ENCODE peak calls at places on chromosome 1, in seven cellular contexts. F is foreskin fibroblast, L is coronary artery, H is brain microvascular endothelial cell, I is AG04449, M is GM20000, J is fibroblast of pulmonary artery. E is an unnamed sample.

GRCh38 chr1:10812387-10812915 is 16.0 kb upstream of the CASZ1 start:
- DNase-seq in F (no peak), L (no peak), H (no peak), I (no peak), M (no peak), J (no peak), E (no peak)

GRCh38 chr1:211217392-211217791 is 41.8 kb upstream of the RCOR3 start:
- DNase-seq in F (no peak), L (no peak), H (no peak), I (no peak), M (no peak), J (no peak), E (no peak)

GRCh38 chr1:211885746-211886522 is 55.4 kb upstream of the LPGAT1 start:
- DNase-seq in F (no peak), L (no peak), H (peak; percentile 3), I (no peak), M (no peak), J (peak; percentile 10), E (no peak)

GRCh38 chr1:15417365-15417934 is 7.8 kb downstream of the EFHD2 start:
- DNase-seq in F (no peak), L (no peak), H (peak; percentile 62), I (no peak), M (no peak), J (peak; percentile 35), E (peak; percentile 60)

GRCh38 chr1:91830242-91831131 is 55.5 kb downstream of the TGFBR3 start:
- DNase-seq in F (peak; percentile 86), L (peak; percentile 85), H (peak; percentile 82), I (peak; percentile 49), M (no peak), J (peak; percentile 90), E (no peak)

GRCh38 chr1:231628207-231628876 is 1.8 kb downstream of the DISC1 start:
- DNase-seq in F (no peak), L (no peak), H (no peak), I (no peak), M (peak; percentile 17), J (no peak), E (no peak)

GRCh38 chr1:44049839-44050238 is 18.6 kb upstream of the SLC6A9 start:
- DNase-seq in F (peak; percentile 86), L (no peak), H (peak; percentile 85), I (peak; percentile 91), M (no peak), J (peak; percentile 90), E (no peak)

GRCh38 chr1:183622013-183622412 is 13.6 kb downstream of the ARPC5 start:
- DNase-seq in F (no peak), L (no peak), H (no peak), I (no peak), M (no peak), J (no peak), E (no peak)

GRCh38 chr1:181284978-181285377 is 196.5 kb downstream of the IER5 start:
- DNase-seq in F (no peak), L (no peak), H (no peak), I (no peak), M (no peak), J (no peak), E (no peak)

GRCh38 chr1:239718997-239719628 is 332.7 kb downstream of the CHRM3 start:
- DNase-seq in F (no peak), L (no peak), H (no peak), I (no peak), M (no peak), J (no peak), E (no peak)

GRCh38 chr1:109932679-109933078 is 22.0 kb downstream of the CSF1 start:
- DNase-seq in F (no peak), L (no peak), H (no peak), I (no peak), M (peak; percentile 4), J (no peak), E (no peak)

GRCh38 chr1:109932232-109932631 is 21.6 kb downstream of the CSF1 start:
- DNase-seq in F (no peak), L (no peak), H (no peak), I (no peak), M (no peak), J (no peak), E (no peak)

GRCh38 chr1:109935451-109935900 is 24.8 kb downstream of the CSF1 start:
- DNase-seq in F (no peak), L (no peak), H (no peak), I (no peak), M (no peak), J (no peak), E (no peak)

GRCh38 chr1:109931189-109931672 is 20.6 kb downstream of the CSF1 start:
- DNase-seq in F (peak; percentile 83), L (peak; percentile 93), H (peak; percentile 77), I (no peak), M (no peak), J (peak; percentile 88), E (no peak)

DNA sequence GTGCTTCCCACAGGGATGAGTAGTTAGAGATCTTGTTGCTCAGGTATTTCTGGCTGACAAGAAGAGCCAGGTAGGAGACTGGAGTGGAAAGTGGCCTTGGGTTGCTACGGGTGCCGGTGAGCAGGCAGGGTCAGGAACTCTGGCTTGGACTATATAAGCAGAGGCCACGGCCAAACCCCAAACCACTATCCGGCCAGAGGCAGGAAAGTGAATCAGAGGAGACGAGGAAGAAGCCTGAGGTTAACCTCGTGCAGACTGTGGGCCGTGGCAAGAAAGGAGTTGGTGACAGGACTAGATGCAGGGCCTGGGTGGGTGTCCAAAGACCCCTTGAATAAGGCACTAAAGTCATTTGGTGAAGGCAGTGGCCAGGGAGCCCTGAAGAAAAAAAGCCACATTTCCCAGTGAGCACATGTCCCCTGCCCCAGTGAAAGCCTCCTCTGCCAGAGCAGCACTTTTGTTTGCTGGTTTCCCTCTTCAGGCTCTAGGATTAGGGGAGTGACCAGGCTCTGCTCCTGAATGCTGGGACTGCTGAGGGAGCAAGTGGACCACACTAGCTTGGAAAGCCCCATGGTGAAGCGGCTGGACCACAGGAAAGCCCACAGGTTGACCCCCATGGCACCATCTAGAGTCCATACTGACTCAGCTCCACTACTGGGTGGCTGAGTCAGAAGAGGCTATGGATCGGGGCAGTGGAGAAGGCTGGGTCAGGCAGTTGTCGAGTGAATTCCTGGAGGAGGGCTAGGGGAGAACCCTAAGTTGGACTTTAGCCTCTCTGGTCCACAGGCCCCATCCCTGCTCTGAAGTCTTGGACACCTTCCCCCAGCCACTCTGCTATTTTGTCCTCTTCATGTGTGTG is 23.4 kb downstream of the CSF1 start:
- DNase-seq in F (peak; percentile 83), L (no peak), H (peak; percentile 82), I (no peak), M (peak; percentile 6), J (peak; percentile 55), E (peak; percentile 19)
- TF ChIP-seq CTCF in F (no peak), L (no peak), H (peak; percentile 29), I (no peak), M (no peak), J (no peak), E (no peak)

DNA sequence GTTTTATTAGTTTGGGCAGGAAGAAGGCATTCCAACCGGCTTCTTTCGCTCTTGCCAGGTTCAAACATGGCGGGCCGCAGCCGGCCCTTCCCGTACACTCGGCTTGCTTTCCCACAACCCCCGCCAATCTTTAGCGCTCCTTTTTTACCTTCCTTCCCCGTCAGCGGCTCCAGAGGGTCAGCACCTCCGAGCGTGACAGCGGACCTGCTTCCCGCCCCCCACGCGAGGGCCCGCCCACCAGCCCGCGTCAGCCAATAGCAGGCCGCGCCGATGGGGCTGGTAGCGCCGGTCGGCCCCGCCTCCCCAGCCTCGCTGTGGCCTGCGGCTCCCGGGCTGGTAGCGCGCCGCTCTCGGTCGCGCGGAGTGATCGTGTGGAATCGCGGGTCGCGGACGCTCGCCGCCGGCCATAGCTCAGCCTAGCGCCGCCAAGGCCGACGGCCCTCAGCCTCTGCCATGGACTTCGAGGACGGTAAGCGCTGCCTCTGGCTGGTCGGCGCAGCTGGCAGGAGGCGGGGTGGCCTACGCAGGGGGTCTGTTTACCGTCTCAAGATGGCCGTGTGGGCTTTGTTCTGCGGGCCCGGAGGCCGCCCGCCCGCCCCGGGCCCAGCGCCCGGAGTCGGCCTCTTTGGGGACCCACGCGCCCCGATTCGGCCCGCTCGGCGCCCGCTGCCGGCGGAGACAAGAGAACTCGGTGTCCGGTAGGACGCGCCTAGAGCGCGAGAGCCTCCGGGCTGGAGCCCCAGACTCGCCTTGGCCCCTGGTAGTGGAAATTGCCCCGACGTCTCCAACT is at the start of gene ZNF326:
- DNase-seq in F (peak; percentile 96), L (peak; percentile 97), H (peak; percentile 96), I (peak; percentile 84), M (peak; percentile 100), J (peak; percentile 98), E (peak; percentile 100)
- TF ChIP-seq CTCF in F (no peak), L (no peak), H (no peak), I (peak; percentile 1), M (no peak), J (no peak), E (peak; percentile 13)

DNA sequence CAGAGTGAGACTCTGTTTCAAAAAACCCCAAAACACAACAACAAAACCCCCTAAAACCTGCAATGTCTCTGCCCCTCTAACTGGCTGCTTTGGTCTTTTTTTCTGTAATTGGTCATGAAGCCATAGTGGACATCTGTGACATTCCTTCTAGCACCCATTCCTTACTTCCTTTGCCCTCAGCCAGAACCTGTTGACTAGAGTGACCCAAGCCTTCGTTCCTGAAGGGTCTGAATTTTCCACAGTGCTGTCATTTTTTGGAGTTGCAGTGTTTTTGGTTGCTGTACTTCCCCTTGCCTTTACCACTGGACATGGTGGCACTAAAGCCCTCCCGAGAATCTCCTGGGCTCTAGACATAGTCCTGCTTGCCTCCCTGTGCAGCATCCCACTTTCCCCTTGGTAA is 48.5 kb upstream of the LIN9 start:
- DNase-seq in F (no peak), L (no peak), H (no peak), I (no peak), M (no peak), J (no peak), E (no peak)
- TF ChIP-seq CTCF in F (no peak), L (no peak), H (no peak), I (no peak), M (no peak), J (no peak), E (no peak)

GRCh38 chr1:201119826-201120225 is 7.2 kb downstream of the ASCL5 start:
- DNase-seq in F (no peak), L (no peak), H (no peak), I (no peak), M (no peak), J (peak; percentile 17), E (no peak)

GRCh38 chr1:201122321-201123017 is 4.5 kb downstream of the ASCL5 start:
- DNase-seq in F (no peak), L (no peak), H (no peak), I (no peak), M (no peak), J (no peak), E (no peak)

GRCh38 chr1:201116091-201116490 is 3.9 kb upstream of the CACNA1S start:
- DNase-seq in F (no peak), L (no peak), H (no peak), I (no peak), M (no peak), J (no peak), E (no peak)

GRCh38 chr1:201115390-201115937 is 3.2 kb upstream of the CACNA1S start:
- DNase-seq in F (no peak), L (no peak), H (no peak), I (no peak), M (no peak), J (no peak), E (no peak)

DNA sequence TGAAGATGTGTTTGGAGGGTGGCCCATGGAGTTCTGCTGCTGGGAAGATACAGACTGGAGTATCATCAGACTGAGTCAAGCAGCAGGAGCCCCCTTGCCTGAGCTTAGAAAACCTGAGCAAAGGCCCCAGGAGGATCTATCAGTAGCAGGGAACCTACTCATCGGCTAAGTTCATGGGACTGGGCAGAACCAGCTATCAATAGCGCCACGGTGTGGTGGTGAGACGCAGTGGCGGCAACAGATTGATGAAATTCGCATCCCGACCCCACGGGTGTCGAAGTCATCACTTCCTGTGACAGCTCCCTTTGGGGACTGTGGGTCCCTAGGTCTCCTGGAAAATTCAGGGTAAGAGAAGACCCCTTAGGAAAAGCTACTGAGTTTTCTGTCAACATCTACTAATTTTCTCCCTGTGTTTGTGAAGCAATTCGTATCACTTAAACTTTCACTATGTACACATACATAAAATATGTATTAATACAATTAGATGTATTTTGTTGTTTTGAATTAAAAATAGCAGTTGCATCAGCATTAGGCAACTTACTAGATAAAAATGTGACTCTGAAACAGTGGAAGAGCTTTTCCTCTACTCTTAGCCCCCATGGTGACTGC is 7.1 kb upstream of the CACNA1S start:
- DNase-seq in F (no peak), L (no peak), H (peak; percentile 47), I (no peak), M (peak; percentile 66), J (peak; percentile 48), E (peak; percentile 68)
- TF ChIP-seq CTCF in F (peak; percentile 44), L (no peak), H (peak; percentile 91), I (peak; percentile 55), M (peak; percentile 49), J (peak; percentile 72), E (peak; percentile 71)

E was measured in GM13976.